ENCODE peak calls at places on chromosome 21, in five cellular contexts. R is DND-41; U is endothelial cell of umbilical vein; N is CD8-positive, alpha-beta memory T cell; W is RWPE2. Q is an unnamed sample. For H3K9me3, the result is how much of the 10 kb centered on the place peaks cover.

GRCh38 chr21:32207096-32207716 is 71.6 kb downstream of the MIS18A start:
- DNase-seq in R (no peak), U (no peak), N (no peak), W (no peak), Q (no peak)

GRCh38 chr21:30168086-30168485 is 1.5 kb upstream of the CLDN17 start:
- DNase-seq in R (no peak), U (no peak), N (no peak), W (no peak), Q (no peak)

GRCh38 chr21:16551101-16551695 is 821.4 kb downstream of the USP25 start:
- DNase-seq in R (no peak), U (peak), N (no peak), W (no peak), Q (no peak)

GRCh38 chr21:16426936-16427335 is 697.2 kb downstream of the USP25 start:
- DNase-seq in R (no peak), U (peak), N (no peak), W (no peak), Q (no peak)

GRCh38 chr21:28345934-28346333 is 646.7 kb downstream of the LTN1 start:
- DNase-seq in R (no peak), U (no peak), N (no peak), W (no peak), Q (no peak)

GRCh38 chr21:44325386-44326271 is 13.6 kb downstream of the CFAP410 start:
- DNase-seq in R (no peak), U (no peak), N (no peak), W (no peak), Q (no peak)

GRCh38 chr21:44394733-44395132 is 41.3 kb downstream of the TRPM2 start:
- DNase-seq in R (no peak), U (no peak), N (no peak), W (no peak), Q (no peak)

GRCh38 chr21:17802568-17802967 is 16.6 kb downstream of the C21orf91 start:
- DNase-seq in R (no peak), U (no peak), N (no peak), W (no peak), Q (no peak)

GRCh38 chr21:27425574-27425973 is 458.7 kb upstream of the ADAMTS5 start:
- DNase-seq in R (peak), U (no peak), N (no peak), W (no peak), Q (no peak)

GRCh38 chr21:27108228-27108627 is 141.3 kb upstream of the ADAMTS5 start:
- DNase-seq in R (no peak), U (no peak), N (no peak), W (no peak), Q (no peak)

GRCh38 chr21:27154451-27155129 is 187.7 kb upstream of the ADAMTS5 start:
- DNase-seq in R (no peak), U (no peak), N (no peak), W (no peak), Q (no peak)

GRCh38 chr21:30436986-30437385 is 3.1 kb upstream of the KRTAP15-1 start:
- DNase-seq in R (no peak), U (no peak), N (no peak), W (no peak), Q (no peak)

GRCh38 chr21:19899645-19900044 is 1098.6 kb upstream of the NCAM2 start:
- DNase-seq in R (no peak), U (no peak), N (no peak), W (no peak), Q (no peak)

GRCh38 chr21:41387042-41387819 is 25.4 kb downstream of the MX2 start:
- DNase-seq in R (no peak), U (no peak), N (no peak), W (no peak), Q (no peak)

GRCh38 chr21:44047996-44048560 is 36.0 kb downstream of the TRAPPC10 start:
- DNase-seq in R (no peak), U (no peak), N (no peak), W (no peak), Q (no peak)

GRCh38 chr21:35138665-35139381 is 89.7 kb upstream of the RUNX1 start:
- DNase-seq in R (peak), U (no peak), N (peak), W (peak), Q (no peak)

GRCh38 chr21:42614391-42614790 is 39.0 kb upstream of the PDE9A start:
- DNase-seq in R (peak), U (no peak), N (peak), W (peak), Q (no peak)

GRCh38 chr21:36429672-36430546 is 44.7 kb downstream of the CHAF1B start:
- DNase-seq in R (no peak), U (peak), N (peak), W (peak), Q (peak)

GRCh38 chr21:31630062-31630711 is 29.3 kb upstream of the SOD1 start:
- DNase-seq in R (no peak), U (peak), N (no peak), W (peak), Q (no peak)

GRCh38 chr21:43193651-43194302 is 25.0 kb downstream of the CRYAA start:
- DNase-seq in R (peak), U (no peak), N (no peak), W (peak), Q (no peak)

GRCh38 chr21:43308511-43309283 is 118.2 kb downstream of the SIK1 start:
- DNase-seq in R (no peak), U (no peak), N (no peak), W (peak), Q (no peak)

GRCh38 chr21:31999810-32000468 is 127.1 kb downstream of the HUNK start:
- DNase-seq in R (no peak), U (no peak), N (no peak), W (no peak), Q (no peak)

GRCh38 chr21:44549525-44550211 is 1.6 kb downstream of the KRTAP10-2 start:
- DNase-seq in R (no peak), U (no peak), N (no peak), W (no peak), Q (no peak)

GRCh38 chr21:44927587-44928461 is 7.1 kb upstream of the ITGB2 start:
- DNase-seq in R (peak), U (no peak), N (peak), W (peak), Q (peak)

GRCh38 chr21:31340942-31341487 is 3.0 kb downstream of the TIAM1 start:
- DNase-seq in R (no peak), U (no peak), N (no peak), W (no peak), Q (no peak)

GRCh38 chr21:36848875-36849274 is 117.6 kb downstream of the HLCS start:
- DNase-seq in R (no peak), U (no peak), N (no peak), W (no peak), Q (no peak)

GRCh38 chr21:35351434-35351833 is 302.3 kb upstream of the RUNX1 start:
- DNase-seq in R (no peak), U (no peak), N (no peak), W (no peak), Q (no peak)

GRCh38 chr21:15058718-15059316 is 6.0 kb downstream of the NRIP1 start:
- DNase-seq in R (no peak), U (peak), N (no peak), W (no peak), Q (no peak)

GRCh38 chr21:19864456-19864855 is 1133.8 kb upstream of the NCAM2 start:
- DNase-seq in R (no peak), U (no peak), N (no peak), W (no peak), Q (no peak)

GRCh38 chr21:38228115-38228514 is 28.7 kb upstream of the KCNJ15 start:
- DNase-seq in R (no peak), U (no peak), N (no peak), W (no peak), Q (no peak)

GRCh38 chr21:38223893-38224540 is 32.8 kb upstream of the KCNJ15 start:
- DNase-seq in R (peak), U (no peak), N (no peak), W (no peak), Q (no peak)

GRCh38 chr21:38227401-38227800 is 29.4 kb upstream of the KCNJ15 start:
- DNase-seq in R (no peak), U (no peak), N (no peak), W (no peak), Q (no peak)

GRCh38 chr21:38234395-38235142 is 22.2 kb upstream of the KCNJ15 start:
- DNase-seq in R (no peak), U (no peak), N (no peak), W (peak), Q (no peak)

DNA sequence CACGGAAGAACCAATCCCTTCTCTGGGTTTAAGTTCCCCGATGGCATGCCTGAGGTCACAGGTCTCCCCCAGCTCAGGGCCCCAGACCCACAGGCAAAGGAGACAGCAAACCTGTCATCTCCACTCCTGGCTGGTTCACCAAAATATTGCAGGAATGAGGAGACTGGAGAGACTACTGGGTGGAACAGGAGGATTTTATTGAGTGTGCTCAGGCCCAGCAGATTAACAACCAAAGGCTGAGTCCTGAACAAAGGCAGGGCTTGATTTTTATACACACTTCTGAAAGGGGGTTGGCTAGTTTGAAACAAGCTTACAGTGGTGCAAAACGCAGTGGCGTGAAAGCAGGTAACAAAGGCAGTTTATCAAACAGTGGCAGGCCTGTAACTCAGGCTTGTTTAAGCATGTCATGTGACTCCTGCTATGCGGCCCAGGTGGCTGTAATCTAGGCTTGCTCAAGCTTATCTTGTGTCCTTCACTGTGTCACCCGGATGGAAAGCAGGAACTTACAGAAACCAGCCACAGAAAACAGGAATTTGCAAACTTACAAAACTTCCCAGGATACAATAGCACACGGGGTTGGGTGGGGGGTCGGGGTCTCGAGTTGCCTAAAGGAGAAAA is 27.4 kb upstream of the KCNJ15 start:
- DNase-seq in R (peak), U (no peak), N (no peak), W (no peak), Q (no peak)
- H3K9me3 ChIP-seq in R (half or more), U (under half), N (under half), W (under half), Q (under half)

DNA sequence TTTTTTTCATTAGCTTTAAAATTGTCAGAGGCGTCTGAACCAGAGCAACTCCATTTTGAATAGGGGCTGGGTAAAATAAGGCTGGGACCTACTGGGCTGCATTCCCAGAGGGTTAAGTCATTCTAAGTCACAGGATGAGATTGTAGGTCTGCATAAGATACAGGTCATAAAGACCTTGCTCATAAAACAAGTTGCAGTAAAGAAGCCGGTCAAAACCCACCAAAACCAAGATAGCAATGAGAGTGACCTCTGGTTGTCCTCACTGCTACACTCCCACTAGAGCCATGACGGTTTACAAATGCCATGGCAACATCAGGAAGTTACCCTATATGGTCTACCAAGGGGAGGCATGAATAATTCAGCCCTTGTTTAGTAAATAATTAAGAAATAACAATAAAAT is 143.6 kb downstream of the GABPA start:
- DNase-seq in R (no peak), U (no peak), N (no peak), W (no peak), Q (no peak)
- H3K9me3 ChIP-seq in R (under half), U (under half), N (under half), W (under half), Q (under half)

DNA sequence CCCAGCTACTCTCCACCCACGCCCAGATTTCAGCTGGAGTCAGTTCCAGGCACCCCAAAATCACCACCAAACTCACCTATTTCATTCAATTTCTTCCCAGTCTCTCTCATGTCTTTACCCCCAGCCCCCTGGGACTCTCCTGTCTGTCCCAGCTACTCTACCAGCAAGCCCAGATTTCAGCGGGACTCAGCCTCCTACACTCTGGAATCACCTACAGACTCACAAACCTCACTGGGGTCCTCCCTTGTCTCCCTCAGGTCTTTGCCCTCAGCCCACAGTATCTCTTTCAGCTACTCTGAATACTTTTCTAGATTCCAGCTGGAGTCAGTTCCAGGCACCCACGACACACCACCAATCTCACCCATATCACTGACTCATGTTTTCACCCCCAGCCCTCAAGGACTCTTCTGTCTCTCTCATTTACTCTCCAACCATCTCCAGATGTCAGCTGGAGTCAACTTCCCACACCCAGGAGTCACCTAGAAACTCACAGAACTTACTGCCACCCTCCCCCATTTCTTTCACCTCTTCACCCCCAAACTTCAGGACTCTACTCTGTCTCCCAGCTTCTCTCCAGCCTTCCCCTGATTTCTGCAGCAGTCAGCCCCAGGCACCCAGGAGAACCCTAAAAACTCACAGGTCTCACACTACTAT is 1529.3 kb upstream of the TPTE start:
- DNase-seq in R (no peak), U (no peak), N (no peak), W (no peak), Q (no peak)
- H3K9me3 ChIP-seq in R (half or more), U (under half), N (under half), W (under half), Q (under half)

GRCh38 chr21:25461730-25462129 is 145.6 kb downstream of the MRPL39 start:
- DNase-seq in R (no peak), U (peak), N (no peak), W (no peak), Q (no peak)
- H3K9me3 ChIP-seq in R (under half), U (under half), N (under half), W (under half), Q (under half)

GRCh38 chr21:21195417-21195816 is 197.2 kb downstream of the NCAM2 start:
- DNase-seq in R (no peak), U (no peak), N (no peak), W (no peak), Q (no peak)
- H3K9me3 ChIP-seq in R (under half), U (under half), N (under half), W (under half), Q (under half)

GRCh38 chr21:45935628-45936027 is 45.9 kb upstream of the COL6A1 start:
- DNase-seq in R (peak), U (no peak), N (no peak), W (no peak), Q (no peak)
- H3K9me3 ChIP-seq in R (under half), U (under half), N (under half), W (under half), Q (under half)